ENCODE peak calls at places on chromosomes 16 and 17, in eight cellular contexts. F, O, U, E, W, T, Z and J are unnamed samples.

GRCh38 chr17:30433514-30433913 is 43.7 kb upstream of the GOSR1 start:
- DNase-seq in Z (no peak), W (no peak), O (peak; percentile 68), T (no peak), U (no peak), E (peak; percentile 96), F (no peak), J (no peak)

GRCh38 chr16:64051826-64052225 is 1070.0 kb downstream of the CDH11 start:
- DNase-seq in U (no peak), W (no peak), O (no peak), E (no peak), F (no peak), T (no peak), Z (no peak), J (no peak)

GRCh38 chr17:44556114-44556853 is 1.0 kb upstream of the FZD2 start:
- DNase-seq in E (peak; percentile 63), T (no peak), U (peak; percentile 47), F (peak; percentile 37), O (peak; percentile 74), W (no peak), Z (peak; percentile 31), J (peak; percentile 55)

GRCh38 chr17:77995146-77995852 is 36.8 kb downstream of the TNRC6C start:
- DNase-seq in W (no peak), E (no peak), F (no peak), T (no peak), U (no peak), Z (no peak), O (no peak), J (no peak)

GRCh38 chr16:30340621-30341020 is 14.5 kb downstream of the CD2BP2 start:
- DNase-seq in F (no peak), O (no peak), Z (no peak), U (no peak), E (no peak), T (no peak), W (no peak), J (no peak)

GRCh38 chr16:2147378-2147777 is 1.0 kb upstream of the RAB26 start:
- DNase-seq in U (no peak), E (no peak), F (no peak), T (no peak), W (no peak), O (no peak), Z (no peak), J (no peak)

GRCh38 chr17:43316522-43317142 is 82.2 kb upstream of the ARL4D start:
- DNase-seq in T (no peak), E (no peak), W (no peak), F (peak; percentile 13), O (no peak), U (no peak), Z (no peak), J (no peak)

GRCh38 chr17:38485146-38485468 is 56.8 kb downstream of the ARHGAP23 start:
- DNase-seq in O (no peak), Z (no peak), W (no peak), E (no peak), T (no peak), F (no peak), U (no peak), J (no peak)

GRCh38 chr17:50323060-50323459 is 22.9 kb upstream of the XYLT2 start:
- DNase-seq in T (no peak), Z (no peak), U (no peak), F (no peak), W (no peak), O (no peak), E (no peak), J (no peak)

GRCh38 chr16:83928341-83929055 is 24.5 kb upstream of the OSGIN1 start:
- DNase-seq in E (peak; percentile 85), U (no peak), F (no peak), W (no peak), Z (no peak), T (no peak), O (no peak), J (no peak)

GRCh38 chr17:14510136-14510535 is 209.3 kb downstream of the HS3ST3B1 start:
- DNase-seq in U (no peak), Z (no peak), F (no peak), O (no peak), E (peak; percentile 11), W (no peak), T (no peak), J (no peak)

GRCh38 chr16:56861092-56861610 is 3.9 kb upstream of the SLC12A3 start:
- DNase-seq in O (peak; percentile 55), E (no peak), U (no peak), W (no peak), T (no peak), F (peak; percentile 56), Z (no peak), J (no peak)

GRCh38 chr17:5209396-5209795 is 17.7 kb upstream of the ZNF594 start:
- DNase-seq in O (no peak), U (no peak), Z (no peak), T (no peak), W (no peak), E (peak; percentile 75), F (no peak), J (no peak)

GRCh38 chr16:84303023-84303422 is 8.3 kb downstream of the WFDC1 start:
- DNase-seq in T (no peak), F (no peak), W (no peak), O (no peak), E (peak; percentile 73), U (peak; percentile 29), Z (no peak), J (peak; percentile 25)

GRCh38 chr16:23950898-23951297 is 115.1 kb downstream of the PRKCB start:
- DNase-seq in U (no peak), E (no peak), Z (no peak), W (no peak), T (no peak), F (no peak), O (no peak), J (no peak)

GRCh38 chr16:23952128-23953041 is 116.6 kb downstream of the PRKCB start:
- DNase-seq in Z (no peak), E (peak; percentile 21), F (peak; percentile 72), U (no peak), O (no peak), T (no peak), W (no peak), J (no peak)

GRCh38 chr16:23949630-23950290 is 114.0 kb downstream of the PRKCB start:
- DNase-seq in T (no peak), W (no peak), E (no peak), U (peak; percentile 67), O (no peak), F (no peak), Z (no peak), J (no peak)

GRCh38 chr16:23948949-23949392 is 113.2 kb downstream of the PRKCB start:
- DNase-seq in E (no peak), O (no peak), U (peak; percentile 53), W (no peak), T (no peak), Z (no peak), F (no peak), J (no peak)

GRCh38 chr16:23950291-23950894 is 114.6 kb downstream of the PRKCB start:
- DNase-seq in Z (no peak), O (no peak), W (no peak), U (no peak), E (no peak), T (no peak), F (no peak), J (no peak)
- H3K4me1 ChIP-seq in Z (no peaks in the 10 kb centered on the region), O (no peaks in the 10 kb centered on the region), W (no peaks in the 10 kb centered on the region), U (peaks cover 28% of the 10 kb centered on the region), E (no peaks in the 10 kb centered on the region), T (no peaks in the 10 kb centered on the region), F (peaks cover 12% of the 10 kb centered on the region), J (no peaks in the 10 kb centered on the region)

DNA sequence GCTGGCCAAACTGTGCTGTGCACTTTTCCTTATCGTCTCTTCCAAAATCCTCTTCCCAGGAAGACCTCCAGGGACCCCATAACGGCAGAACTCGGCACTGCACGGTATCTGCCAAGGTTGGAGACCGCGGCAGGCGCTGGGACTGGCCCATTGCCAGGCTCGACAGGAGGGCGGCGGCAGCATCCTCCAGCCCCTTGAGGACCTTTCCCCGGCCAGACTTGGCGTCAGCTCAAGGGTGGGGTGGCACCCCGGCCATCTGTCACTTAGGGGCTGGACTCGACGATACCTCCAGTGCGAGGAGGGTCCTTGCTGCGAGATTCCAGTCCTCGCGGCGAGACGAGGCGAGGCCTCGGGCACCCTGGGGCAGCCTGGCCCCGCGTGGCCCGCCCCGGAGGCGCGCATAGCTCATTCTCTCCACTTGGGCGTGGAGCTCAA is 777 bp downstream of the ACLY start:
- DNase-seq in F (peak; percentile 71), T (peak; percentile 33), Z (peak; percentile 63), U (peak; percentile 71), O (peak; percentile 44), E (peak; percentile 31), W (peak; percentile 44), J (peak; percentile 61)
- TF ChIP-seq POLR2A in F (no peak), T (no peak), Z (no peak), U (no peak), O (no peak), E (no peak), W (no peak), J (no peak)

GRCh38 chr17:71329310-71330098 is 791.3 kb upstream of the SOX9 start:
- DNase-seq in Z (no peak), E (no peak), F (no peak), U (no peak), O (no peak), T (no peak), W (no peak), J (no peak)
- H3K4me3 ChIP-seq in Z (no peak overlapping the region), E (no peak overlapping the region), F (no peak overlapping the region), U (no peak overlapping the region), O (no peak overlapping the region), T (no peak overlapping the region), W (no peak overlapping the region), J (no peak overlapping the region)

GRCh38 chr17:3609689-3610088 is 478 bp upstream of the TRPV1 start:
- DNase-seq in E (no peak), F (no peak), O (no peak), T (no peak), Z (no peak), W (no peak), U (no peak), J (no peak)
- H3K4me1 ChIP-seq in E (no peaks in the 10 kb centered on the region), F (no peaks in the 10 kb centered on the region), O (no peaks in the 10 kb centered on the region), T (no peaks in the 10 kb centered on the region), Z (no peaks in the 10 kb centered on the region), W (no peaks in the 10 kb centered on the region), U (peaks cover 11% of the 10 kb centered on the region), J (no peaks in the 10 kb centered on the region)

GRCh38 chr16:81505011-81505660 is 60.5 kb downstream of the CMIP start:
- DNase-seq in U (peak; percentile 48), F (peak; percentile 96), W (no peak), Z (no peak), O (peak; percentile 73), E (no peak), T (no peak), J (no peak)
- TF ChIP-seq POLR2A in U (no peak), F (peak; percentile 74), W (peak; percentile 50), Z (no peak), O (no peak), E (no peak), T (no peak), J (no peak)